ENCODE peak calls at places on chromosomes 2 and 18, in five cellular contexts. L, H, Z, T and X are unnamed samples.

GRCh38 chr2:126905991-126906390 is 7.3 kb downstream of the TEX51 start:
- DNase-seq in T (no peak), Z (no peak), H (no peak), L (no peak), X (no peak)

GRCh38 chr2:40369619-40370397 is 82.1 kb downstream of the SLC8A1 start:
- DNase-seq in Z (no peak), L (no peak), T (no peak), H (no peak), X (no peak)

GRCh38 chr2:197804758-197805597 is 585 bp downstream of the PLCL1 start:
- DNase-seq in Z (peak), L (no peak), T (peak), H (peak), X (peak)

GRCh38 chr2:203328735-203329549 is 748 bp downstream of the ABI2 start:
- DNase-seq in Z (peak), T (peak), L (no peak), H (no peak), X (peak)

GRCh38 chr18:13598591-13598990 is 127.8 kb downstream of the FAM210A start:
- DNase-seq in H (no peak), L (no peak), Z (no peak), T (no peak), X (no peak)

GRCh38 chr2:71831208-71831577 is 316.5 kb downstream of the CYP26B1 start:
- DNase-seq in T (no peak), Z (no peak), H (no peak), L (no peak), X (no peak)

GRCh38 chr2:36322108-36322507 is 33.5 kb upstream of the CRIM1 start:
- DNase-seq in H (no peak), T (no peak), L (no peak), Z (no peak), X (peak)

GRCh38 chr2:218323526-218324472 is 31.5 kb upstream of the TMBIM1 start:
- DNase-seq in H (peak), T (peak), Z (peak), L (no peak), X (peak)

GRCh38 chr2:99806758-99807157 is 316.9 kb upstream of the REV1 start:
- DNase-seq in T (no peak), H (no peak), L (no peak), Z (no peak), X (no peak)

GRCh38 chr2:129253461-129253812 is 726.0 kb upstream of the RAB6C start:
- DNase-seq in Z (no peak), L (no peak), H (no peak), T (no peak), X (peak)

GRCh38 chr2:175001546-175001945 is 3.6 kb downstream of the CHN1 start:
- DNase-seq in H (no peak), Z (no peak), T (no peak), L (no peak), X (no peak)

GRCh38 chr2:73850009-73850408 is 21.2 kb downstream of the STAMBP start:
- DNase-seq in Z (peak), T (no peak), L (no peak), H (no peak), X (no peak)

GRCh38 chr2:101486994-101487393 is 12.1 kb upstream of the RFX8 start:
- DNase-seq in L (no peak), Z (no peak), H (no peak), T (no peak), X (no peak)

GRCh38 chr2:230296917-230297316 is 30.1 kb upstream of the SP140L start:
- DNase-seq in Z (no peak), H (no peak), L (no peak), T (no peak), X (no peak)

GRCh38 chr2:127143851-127144782 is 37.2 kb upstream of the BIN1 start:
- DNase-seq in H (no peak), T (no peak), L (no peak), Z (no peak), X (no peak)

GRCh38 chr2:40041983-40042382 is 262.9 kb upstream of the THUMPD2 start:
- DNase-seq in H (no peak), Z (no peak), T (no peak), L (no peak), X (no peak)

GRCh38 chr2:34492781-34493455 is 893.8 kb upstream of the FAM98A start:
- DNase-seq in Z (no peak), L (no peak), H (no peak), T (no peak), X (no peak)

GRCh38 chr2:164773635-164774034 is 68.0 kb downstream of the COBLL1 start:
- DNase-seq in L (no peak), H (no peak), Z (no peak), T (no peak), X (no peak)

GRCh38 chr2:18363348-18363747 is 197.1 kb downstream of the RDH14 start:
- DNase-seq in L (no peak), T (no peak), Z (no peak), H (no peak), X (no peak)

GRCh38 chr2:74768401-74768914 is 65.5 kb upstream of the HK2 start:
- DNase-seq in T (no peak), L (no peak), Z (no peak), H (no peak), X (no peak)

GRCh38 chr2:183709829-183710228 is 585.6 kb downstream of the NUP35 start:
- DNase-seq in T (no peak), L (no peak), Z (no peak), H (no peak), X (peak)

GRCh38 chr18:29512203-29512602 is 1335.3 kb upstream of the CDH2 start:
- DNase-seq in Z (no peak), L (no peak), H (no peak), T (no peak), X (no peak)

GRCh38 chr2:239960929-239961661 is 64.0 kb downstream of the NDUFA10 start:
- DNase-seq in H (no peak), Z (no peak), T (peak), L (no peak), X (no peak)

GRCh38 chr18:63848159-63848558 is 39.3 kb upstream of the SERPINB2 start:
- DNase-seq in L (no peak), Z (no peak), T (no peak), H (no peak), X (peak)

GRCh38 chr2:120746179-120746549 is 10.5 kb downstream of the GLI2 start:
- DNase-seq in Z (no peak), T (no peak), L (no peak), H (no peak), X (no peak)

GRCh38 chr2:200905618-200906296 is 16.6 kb downstream of the NIF3L1 start:
- DNase-seq in H (no peak), Z (peak), L (peak), T (peak), X (peak)

GRCh38 chr2:101219281-101219680 is 33.4 kb upstream of the CNOT11 start:
- DNase-seq in H (no peak), Z (no peak), L (no peak), T (no peak), X (no peak)

GRCh38 chr2:127196998-127197397 is 23.1 kb downstream of the CYP27C1 start:
- DNase-seq in T (no peak), H (no peak), L (no peak), Z (no peak), X (peak)

GRCh38 chr2:191571163-191571769 is 106.7 kb upstream of the NABP1 start:
- DNase-seq in H (no peak), T (no peak), L (no peak), Z (no peak), X (peak)

GRCh38 chr2:228507870-228508269 is 326.4 kb upstream of the SPHKAP start:
- DNase-seq in T (no peak), Z (no peak), H (no peak), L (no peak), X (peak)

GRCh38 chr2:176873403-176873802 is 339.2 kb upstream of the HNRNPA3 start:
- DNase-seq in T (no peak), L (no peak), Z (peak), H (no peak), X (peak)

GRCh38 chr2:188902906-188903305 is 71.3 kb upstream of the COL3A1 start:
- DNase-seq in T (no peak), L (no peak), Z (no peak), H (no peak), X (no peak)

GRCh38 chr2:179051250-179051649 is 1.3 kb upstream of the CCDC141 start:
- DNase-seq in L (no peak), T (no peak), H (no peak), Z (no peak), X (peak)

GRCh38 chr2:7015007-7015950 is 98.1 kb downstream of the RNF144A start:
- DNase-seq in Z (peak), H (no peak), L (no peak), T (no peak), X (no peak)

GRCh38 chr2:75528221-75528977 is 32.3 kb downstream of the EVA1A start:
- DNase-seq in T (no peak), L (no peak), H (no peak), Z (no peak), X (peak)

GRCh38 chr2:212441821-212442220 is 96.8 kb downstream of the ERBB4 start:
- DNase-seq in Z (no peak), H (no peak), L (no peak), T (no peak), X (no peak)

GRCh38 chr18:3177902-3178687 is 41.7 kb downstream of the MYOM1 start:
- DNase-seq in T (peak), L (no peak), H (no peak), Z (no peak), X (no peak)

GRCh38 chr2:217837001-217837491 is 165.7 kb downstream of the TNS1 start:
- DNase-seq in H (peak), L (no peak), Z (peak), T (peak), X (peak)

GRCh38 chr2:162840598-162841246 is 2.2 kb upstream of the KCNH7 start:
- DNase-seq in Z (no peak), H (no peak), L (no peak), T (no peak), X (peak)

GRCh38 chr2:26001743-26002341 is 19.5 kb upstream of the KIF3C start:
- DNase-seq in L (no peak), T (peak), H (no peak), Z (no peak), X (no peak)